ENCODE peak calls at places on chromosomes 1 and 21, in five cellular contexts. One of them, this sample, is unnamed.

GRCh38 chr1:53589043-53589887 is 130.1 kb downstream of the DMRTB1 start:
- DNase-seq in pancreas: no peak
- DNase-seq in OCI-LY7: no peak
- DNase-seq in breast epithelium: no peak
- DNase-seq in nephron progenitor cell: no peak
- DNase-seq in this sample: no peak

GRCh38 chr21:39000496-39000895 is 182.8 kb downstream of the PSMG1 start:
- DNase-seq in breast epithelium: no peak
- DNase-seq in pancreas: no peak
- DNase-seq in nephron progenitor cell: no peak
- DNase-seq in OCI-LY7: no peak
- DNase-seq in this sample: peak

GRCh38 chr1:94864821-94865220 is 44.7 kb downstream of the SLC44A3 start:
- DNase-seq in nephron progenitor cell: peak
- DNase-seq in breast epithelium: peak
- DNase-seq in pancreas: no peak
- DNase-seq in OCI-LY7: no peak
- DNase-seq in this sample: no peak

GRCh38 chr1:24929876-24930702 is at the start of gene RUNX3:
- DNase-seq in pancreas: peak
- DNase-seq in OCI-LY7: peak
- DNase-seq in breast epithelium: peak
- DNase-seq in nephron progenitor cell: peak
- DNase-seq in this sample: peak

GRCh38 chr1:22906968-22907367 is 65.7 kb downstream of the LACTBL1 start:
- DNase-seq in OCI-LY7: no peak
- DNase-seq in breast epithelium: no peak
- DNase-seq in pancreas: no peak
- DNase-seq in nephron progenitor cell: no peak
- DNase-seq in this sample: no peak

GRCh38 chr1:209875510-209875909 is 47.7 kb downstream of the UTP25 start:
- DNase-seq in pancreas: no peak
- DNase-seq in nephron progenitor cell: peak
- DNase-seq in breast epithelium: no peak
- DNase-seq in OCI-LY7: no peak
- DNase-seq in this sample: no peak

GRCh38 chr1:7207875-7208646 is 422.8 kb downstream of the CAMTA1 start:
- DNase-seq in OCI-LY7: peak
- DNase-seq in pancreas: no peak
- DNase-seq in nephron progenitor cell: peak
- DNase-seq in breast epithelium: no peak
- DNase-seq in this sample: no peak

GRCh38 chr1:157399984-157400382 is 152.3 kb downstream of the FCRL5 start:
- DNase-seq in OCI-LY7: no peak
- DNase-seq in pancreas: no peak
- DNase-seq in breast epithelium: no peak
- DNase-seq in nephron progenitor cell: no peak
- DNase-seq in this sample: no peak

GRCh38 chr21:34875830-34876229 is 173.3 kb downstream of the RUNX1 start:
- DNase-seq in OCI-LY7: no peak
- DNase-seq in breast epithelium: no peak
- DNase-seq in pancreas: no peak
- DNase-seq in nephron progenitor cell: no peak
- DNase-seq in this sample: no peak

GRCh38 chr1:27009601-27010197 is 3.0 kb downstream of the TENT5B start:
- DNase-seq in OCI-LY7: no peak
- DNase-seq in nephron progenitor cell: no peak
- DNase-seq in pancreas: no peak
- DNase-seq in breast epithelium: peak
- DNase-seq in this sample: no peak

GRCh38 chr1:39282537-39283216 is 78.2 kb downstream of the MACF1 start:
- DNase-seq in nephron progenitor cell: no peak
- DNase-seq in OCI-LY7: no peak
- DNase-seq in pancreas: no peak
- DNase-seq in breast epithelium: no peak
- DNase-seq in this sample: no peak

GRCh38 chr1:160863422-160864131 is 890 bp upstream of the CD244 start:
- DNase-seq in breast epithelium: no peak
- DNase-seq in pancreas: no peak
- DNase-seq in OCI-LY7: no peak
- DNase-seq in nephron progenitor cell: no peak
- DNase-seq in this sample: no peak

GRCh38 chr1:244273262-244273844 is 178.4 kb downstream of the ADSS2 start:
- DNase-seq in nephron progenitor cell: no peak
- DNase-seq in pancreas: no peak
- DNase-seq in OCI-LY7: no peak
- DNase-seq in breast epithelium: no peak
- DNase-seq in this sample: no peak
- TF ChIP-seq CTCF in nephron progenitor cell: no peak
- TF ChIP-seq CTCF in pancreas: no peak
- TF ChIP-seq CTCF in OCI-LY7: peak
- TF ChIP-seq CTCF in breast epithelium: no peak
- TF ChIP-seq CTCF in this sample: peak

GRCh38 chr1:245546875-245547274 is 392.1 kb downstream of the KIF26B start:
- DNase-seq in breast epithelium: no peak
- DNase-seq in nephron progenitor cell: no peak
- DNase-seq in OCI-LY7: no peak
- DNase-seq in pancreas: no peak
- DNase-seq in this sample: no peak
- TF ChIP-seq CTCF in breast epithelium: no peak
- TF ChIP-seq CTCF in nephron progenitor cell: no peak
- TF ChIP-seq CTCF in OCI-LY7: no peak
- TF ChIP-seq CTCF in pancreas: no peak
- TF ChIP-seq CTCF in this sample: no peak

DNA sequence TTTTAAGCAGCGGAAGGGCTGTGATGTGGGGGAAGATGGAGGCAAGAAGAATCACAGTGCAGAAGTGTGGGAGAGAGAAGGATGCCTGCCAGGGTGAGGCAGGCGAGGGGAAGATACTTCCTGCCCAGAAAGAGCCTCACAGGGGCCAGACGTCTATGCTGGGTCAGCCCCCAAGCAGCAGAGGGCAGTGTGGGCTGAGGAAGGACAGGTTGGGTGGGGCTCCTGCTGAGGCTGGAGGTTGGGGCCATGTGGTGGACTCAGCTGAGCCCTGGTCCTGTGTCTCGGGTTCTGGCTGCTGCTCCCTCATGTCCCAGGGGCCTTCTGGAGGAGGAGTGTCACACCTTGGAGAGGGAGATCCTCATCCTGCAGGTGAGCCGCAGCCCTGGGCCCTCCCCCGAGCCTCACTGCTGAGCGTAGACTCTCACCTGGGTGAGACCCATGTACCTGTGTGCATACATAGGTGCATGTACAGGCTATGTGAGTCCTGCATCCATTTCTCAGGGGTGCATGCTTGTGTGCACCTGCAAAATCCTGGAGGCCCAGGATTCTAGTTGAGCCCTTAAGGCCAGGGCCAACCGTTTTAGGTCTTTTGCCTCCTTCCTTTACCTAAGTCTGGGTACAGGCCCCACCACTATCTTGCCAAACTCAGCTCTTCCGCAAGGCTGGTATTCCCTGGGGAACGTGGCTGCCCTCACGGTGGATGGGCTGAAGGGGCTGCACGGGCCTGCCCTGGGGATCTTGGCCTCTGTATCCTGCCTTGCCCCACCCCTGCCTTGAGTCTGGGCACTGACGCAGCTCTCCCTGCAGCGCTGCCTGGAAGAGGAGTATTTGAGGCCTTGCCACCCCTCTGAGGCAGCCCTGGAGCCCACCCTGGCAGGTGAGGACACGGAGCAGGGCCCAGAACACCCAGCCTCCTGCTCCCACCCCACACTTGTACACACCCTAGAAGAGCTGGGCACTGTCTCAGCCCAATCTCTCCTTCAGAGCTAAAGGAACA is 3.7 kb downstream of the CCDC24 start:
- DNase-seq in pancreas: peak
- DNase-seq in OCI-LY7: peak
- DNase-seq in nephron progenitor cell: no peak
- DNase-seq in breast epithelium: no peak
- DNase-seq in this sample: no peak
- TF ChIP-seq CTCF in pancreas: no peak
- TF ChIP-seq CTCF in OCI-LY7: peak
- TF ChIP-seq CTCF in nephron progenitor cell: peak
- TF ChIP-seq CTCF in breast epithelium: no peak
- TF ChIP-seq CTCF in this sample: no peak

DNA sequence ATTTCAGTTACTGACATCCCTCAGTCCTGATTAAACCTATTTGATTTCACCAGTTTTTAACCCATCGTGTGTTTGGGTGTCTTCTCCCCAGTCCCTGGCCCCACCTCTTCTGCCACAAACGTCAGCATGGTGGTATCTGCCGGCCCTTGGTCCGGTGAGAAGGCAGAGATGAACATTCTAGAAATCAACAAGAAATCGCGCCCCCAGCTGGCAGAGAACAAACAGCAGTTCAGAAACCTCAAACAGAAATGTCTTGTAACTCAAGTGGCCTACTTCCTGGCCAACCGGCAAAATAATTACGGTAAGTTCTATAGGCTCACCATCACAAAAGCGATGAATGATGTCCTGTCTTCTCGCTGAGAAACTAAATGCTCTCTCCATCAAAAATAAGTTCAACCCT is 28.7 kb downstream of the NBPF3 start:
- DNase-seq in pancreas: no peak
- DNase-seq in OCI-LY7: peak
- DNase-seq in nephron progenitor cell: peak
- DNase-seq in breast epithelium: no peak
- DNase-seq in this sample: no peak
- TF ChIP-seq CTCF in pancreas: no peak
- TF ChIP-seq CTCF in OCI-LY7: peak
- TF ChIP-seq CTCF in nephron progenitor cell: peak
- TF ChIP-seq CTCF in breast epithelium: no peak
- TF ChIP-seq CTCF in this sample: peak

This sample was measured in CD14-positive monocyte.